ENCODE peak calls at places on chromosome 4, in seven cellular contexts. V is HT1080; C is right cardiac atrium; Q is H54; N is CD8-positive, alpha-beta T cell; M is Caco-2; H is Calu3. J is an unnamed sample.
A peak's percentile ranks its signal among the peaks of the same experiment; 100 is the strongest.

GRCh38 chr4:81607947-81608346 is 136.2 kb upstream of the RASGEF1B start:
- DNase-seq in V (peak; percentile 59), C (no peak), Q (no peak), N (no peak), M (no peak), H (no peak), J (no peak)

GRCh38 chr4:112029642-112030235 is 115.5 kb upstream of the FAM241A start:
- DNase-seq in V (peak; percentile 28), C (no peak), Q (no peak), N (no peak), M (no peak), H (no peak), J (no peak)

GRCh38 chr4:141898336-141898735 is 262.0 kb downstream of the IL15 start:
- DNase-seq in V (no peak), C (no peak), Q (no peak), N (no peak), M (no peak), H (no peak), J (no peak)

GRCh38 chr4:118284169-118284568 is 68.6 kb downstream of the PRSS12 start:
- DNase-seq in V (no peak), C (no peak), Q (no peak), N (no peak), M (no peak), H (no peak), J (no peak)

GRCh38 chr4:109764785-109765419 is 35.0 kb upstream of the PLA2G12A start:
- DNase-seq in V (no peak), C (no peak), Q (no peak), N (no peak), M (no peak), H (no peak), J (no peak)

GRCh38 chr4:13722649-13723048 is 95.1 kb upstream of the BOD1L1 start:
- DNase-seq in V (no peak), C (no peak), Q (no peak), N (no peak), M (no peak), H (no peak), J (no peak)

GRCh38 chr4:673349-674091 is 556 bp downstream of the ATP5ME start:
- DNase-seq in V (no peak), C (peak; percentile 87), Q (no peak), N (no peak), M (no peak), H (peak; percentile 22), J (no peak)

GRCh38 chr4:10245761-10246160 is 129.2 kb upstream of the WDR1 start:
- DNase-seq in V (no peak), C (no peak), Q (no peak), N (no peak), M (no peak), H (no peak), J (no peak)

GRCh38 chr4:15343000-15343399 is 84.8 kb upstream of the C1QTNF7 start:
- DNase-seq in V (no peak), C (no peak), Q (no peak), N (no peak), M (no peak), H (no peak), J (no peak)

GRCh38 chr4:40848981-40849380 is 99.2 kb downstream of the NSUN7 start:
- DNase-seq in V (peak; percentile 17), C (no peak), Q (no peak), N (no peak), M (no peak), H (no peak), J (no peak)

GRCh38 chr4:53617101-53617680 is 25.9 kb upstream of the LNX1 start:
- DNase-seq in V (no peak), C (no peak), Q (no peak), N (no peak), M (no peak), H (no peak), J (no peak)

GRCh38 chr4:73019462-73020047 is 50.0 kb downstream of the COX18 start:
- DNase-seq in V (peak; percentile 21), C (no peak), Q (no peak), N (no peak), M (no peak), H (peak; percentile 14), J (no peak)

GRCh38 chr4:103499094-103499493 is 220.7 kb downstream of the TACR3 start:
- DNase-seq in V (no peak), C (no peak), Q (no peak), N (no peak), M (no peak), H (no peak), J (no peak)

GRCh38 chr4:128107766-128108165 is 46.7 kb downstream of the LARP1B start:
- DNase-seq in V (no peak), C (no peak), Q (no peak), N (no peak), M (no peak), H (no peak), J (no peak)

GRCh38 chr4:170087163-170087700 is 2.5 kb downstream of the AADAT start:
- DNase-seq in V (no peak), C (no peak), Q (no peak), N (no peak), M (no peak), H (no peak), J (no peak)

GRCh38 chr4:47623916-47624554 is 139.0 kb downstream of the ATP10D start:
- DNase-seq in V (peak; percentile 66), C (no peak), Q (no peak), N (no peak), M (no peak), H (no peak), J (no peak)

GRCh38 chr4:23241408-23241807 is 548.7 kb downstream of the GBA3 start:
- DNase-seq in V (no peak), C (no peak), Q (no peak), N (no peak), M (no peak), H (no peak), J (no peak)

GRCh38 chr4:155604718-155605601 is 61.7 kb upstream of the GUCY1A1 start:
- DNase-seq in V (peak; percentile 71), C (peak; percentile 70), Q (no peak), N (no peak), M (no peak), H (no peak), J (peak; percentile 67)

GRCh38 chr4:3862640-3863420 is 96.6 kb downstream of the ADRA2C start:
- DNase-seq in V (no peak), C (no peak), Q (no peak), N (no peak), M (peak; percentile 14), H (no peak), J (peak; percentile 57)

GRCh38 chr4:187393546-187394344 is 601.8 kb upstream of the ZFP42 start:
- DNase-seq in V (no peak), C (no peak), Q (no peak), N (no peak), M (no peak), H (no peak), J (no peak)

GRCh38 chr4:139740531-139741041 is 75.0 kb downstream of the MGST2 start:
- DNase-seq in V (peak; percentile 90), C (peak; percentile 89), Q (no peak), N (no peak), M (no peak), H (no peak), J (peak; percentile 79)

GRCh38 chr4:105147226-105148151 is 813 bp downstream of the TET2 start:
- DNase-seq in V (peak; percentile 50), C (peak; percentile 56), Q (peak; percentile 2), N (no peak), M (no peak), H (peak; percentile 1), J (no peak)

GRCh38 chr4:142473218-142473959 is 372.7 kb downstream of the INPP4B start:
- DNase-seq in V (peak; percentile 5), C (peak; percentile 55), Q (no peak), N (no peak), M (no peak), H (peak; percentile 66), J (no peak)

GRCh38 chr4:173590697-173591096 is 60.7 kb upstream of the HAND2 start:
- DNase-seq in V (no peak), C (no peak), Q (no peak), N (no peak), M (no peak), H (no peak), J (no peak)

GRCh38 chr4:83686166-83686565 is 150.3 kb downstream of the GPAT3 start:
- DNase-seq in V (peak; percentile 81), C (no peak), Q (peak; percentile 4), N (no peak), M (no peak), H (no peak), J (no peak)

GRCh38 chr4:180407273-180407885 is 1835.8 kb upstream of the TENM3 start:
- DNase-seq in V (no peak), C (no peak), Q (no peak), N (no peak), M (no peak), H (no peak), J (no peak)

GRCh38 chr4:24137963-24138601 is 248.2 kb upstream of the PPARGC1A start:
- DNase-seq in V (no peak), C (no peak), Q (no peak), N (no peak), M (peak; percentile 38), H (no peak), J (no peak)

GRCh38 chr4:155529197-155529596 is 137.5 kb upstream of the GUCY1A1 start:
- DNase-seq in V (no peak), C (no peak), Q (no peak), N (no peak), M (no peak), H (peak; percentile 43), J (no peak)

GRCh38 chr4:14566518-14566917 is 435.8 kb upstream of the CPEB2 start:
- DNase-seq in V (peak; percentile 84), C (no peak), Q (no peak), N (no peak), M (no peak), H (no peak), J (no peak)

GRCh38 chr4:48234575-48234974 is 35.1 kb downstream of the TEC start:
- DNase-seq in V (no peak), C (no peak), Q (no peak), N (no peak), M (no peak), H (no peak), J (no peak)

GRCh38 chr4:121827851-121828250 is 4.2 kb upstream of the CCNA2 start:
- DNase-seq in V (peak; percentile 42), C (no peak), Q (no peak), N (no peak), M (no peak), H (no peak), J (no peak)

GRCh38 chr4:2806392-2807355 is 13.8 kb downstream of the SH3BP2 start:
- DNase-seq in V (no peak), C (peak; percentile 93), Q (no peak), N (no peak), M (no peak), H (no peak), J (peak; percentile 72)

GRCh38 chr4:98686847-98687246 is 28.4 kb upstream of the TSPAN5 start:
- DNase-seq in V (no peak), C (no peak), Q (no peak), N (no peak), M (no peak), H (no peak), J (no peak)

GRCh38 chr4:95181446-95182306 is 367.1 kb downstream of the UNC5C start:
- DNase-seq in V (peak; percentile 78), C (no peak), Q (peak; percentile 54), N (no peak), M (no peak), H (no peak), J (no peak)

GRCh38 chr4:22434895-22435294 is 81.0 kb downstream of the ADGRA3 start:
- DNase-seq in V (peak; percentile 48), C (peak; percentile 46), Q (no peak), N (no peak), M (peak; percentile 43), H (peak; percentile 28), J (no peak)

GRCh38 chr4:43932448-43932847 is 516.2 kb downstream of the KCTD8 start:
- DNase-seq in V (no peak), C (no peak), Q (no peak), N (no peak), M (no peak), H (no peak), J (no peak)

GRCh38 chr4:27007507-27007906 is 146.9 kb downstream of the STIM2 start:
- DNase-seq in V (no peak), C (no peak), Q (no peak), N (no peak), M (no peak), H (no peak), J (no peak)

GRCh38 chr4:39541987-39542632 is 14.9 kb upstream of the UGDH start:
- DNase-seq in V (no peak), C (no peak), Q (no peak), N (no peak), M (no peak), H (no peak), J (no peak)